ENCODE peak calls at places on chromosomes 2 and 18, in five cellular contexts. Z, T, U, V and X are unnamed samples.

GRCh38 chr2:159202568-159203071 is 83.9 kb downstream of the WDSUB1 start:
- ATAC-seq in Z (peak), T (no peak), U (peak), V (peak), X (no peak)

GRCh38 chr2:47033102-47033880 is 117.7 kb upstream of the MCFD2 start:
- ATAC-seq in Z (no peak), T (no peak), U (no peak), V (no peak), X (no peak)

GRCh38 chr18:57909620-57910019 is 106.5 kb upstream of the ATP8B1 start:
- ATAC-seq in Z (peak), T (no peak), U (peak), V (no peak), X (no peak)

GRCh38 chr2:144324446-144325045 is 195.4 kb downstream of the ZEB2 start:
- ATAC-seq in Z (peak), T (peak), U (no peak), V (no peak), X (peak)

GRCh38 chr2:1081411-1082225 is 131.0 kb downstream of the SNTG2 start:
- ATAC-seq in Z (peak), T (no peak), U (peak), V (peak), X (no peak)

GRCh38 chr2:104965900-104966299 is 72.0 kb upstream of the MRPS9 start:
- ATAC-seq in Z (no peak), T (no peak), U (no peak), V (no peak), X (no peak)

GRCh38 chr18:31058897-31059296 is 16.4 kb upstream of the DSC3 start:
- ATAC-seq in Z (no peak), T (no peak), U (no peak), V (no peak), X (no peak)

GRCh38 chr2:29839306-29839705 is 82.1 kb downstream of the ALK start:
- ATAC-seq in Z (no peak), T (no peak), U (no peak), V (no peak), X (no peak)

GRCh38 chr2:237765875-237766274 is 32.7 kb upstream of the RBM44 start:
- ATAC-seq in Z (no peak), T (no peak), U (no peak), V (peak), X (no peak)

GRCh38 chr2:195382186-195382585 is 274.8 kb upstream of the SLC39A10 start:
- ATAC-seq in Z (peak), T (peak), U (no peak), V (no peak), X (no peak)

GRCh38 chr2:179211355-179211754 is 53.3 kb downstream of the SESTD1 start:
- ATAC-seq in Z (no peak), T (no peak), U (no peak), V (no peak), X (no peak)

GRCh38 chr2:15965564-15966019 is 25.2 kb downstream of the MYCN start:
- ATAC-seq in Z (no peak), T (peak), U (no peak), V (no peak), X (peak)

GRCh38 chr2:86768189-86768949 is 22.3 kb downstream of the CD8A start:
- ATAC-seq in Z (no peak), T (no peak), U (peak), V (no peak), X (no peak)

GRCh38 chr2:108271691-108272253 is 16.9 kb upstream of the SULT1C2 start:
- ATAC-seq in Z (peak), T (no peak), U (peak), V (no peak), X (no peak)

GRCh38 chr2:129565710-129566109 is 413.8 kb upstream of the RAB6C start:
- ATAC-seq in Z (no peak), T (no peak), U (no peak), V (no peak), X (no peak)

GRCh38 chr2:160583823-160584537 is 90.4 kb upstream of the RBMS1 start:
- ATAC-seq in Z (no peak), T (no peak), U (peak), V (no peak), X (no peak)

GRCh38 chr2:96202152-96202856 is 6.3 kb downstream of the STARD7 start:
- ATAC-seq in Z (no peak), T (no peak), U (no peak), V (peak), X (no peak)

GRCh38 chr2:176643711-176644110 is 374.5 kb downstream of the MTX2 start:
- ATAC-seq in Z (no peak), T (no peak), U (no peak), V (no peak), X (no peak)

GRCh38 chr2:206488623-206489022 is 45.3 kb downstream of the ADAM23 start:
- ATAC-seq in Z (no peak), T (peak), U (no peak), V (no peak), X (no peak)

GRCh38 chr2:159506179-159506578 is 110.2 kb downstream of the BAZ2B start:
- ATAC-seq in Z (no peak), T (no peak), U (no peak), V (no peak), X (no peak)

GRCh38 chr2:20584045-20584636 is 66.8 kb downstream of the HS1BP3 start:
- ATAC-seq in Z (no peak), T (no peak), U (no peak), V (peak), X (no peak)

GRCh38 chr2:9358846-9359245 is 64.5 kb downstream of the ITGB1BP1 start:
- ATAC-seq in Z (no peak), T (no peak), U (no peak), V (no peak), X (no peak)

GRCh38 chr2:211228559-211228958 is 672.2 kb downstream of the CPS1 start:
- ATAC-seq in Z (no peak), T (no peak), U (no peak), V (peak), X (no peak)

GRCh38 chr2:19532797-19533196 is 174.4 kb upstream of the OSR1 start:
- ATAC-seq in Z (no peak), T (no peak), U (no peak), V (no peak), X (no peak)

GRCh38 chr2:225501022-225501421 is 101.5 kb downstream of the NYAP2 start:
- ATAC-seq in Z (no peak), T (no peak), U (no peak), V (peak), X (no peak)

GRCh38 chr2:121634354-121635307 is 14.6 kb downstream of the CLASP1 start:
- ATAC-seq in Z (no peak), T (peak), U (no peak), V (peak), X (no peak)

GRCh38 chr2:170585067-170585466 is 130.1 kb upstream of the SP5 start:
- ATAC-seq in Z (no peak), T (no peak), U (no peak), V (no peak), X (no peak)

GRCh38 chr2:201880620-201881381 is 74.5 kb downstream of the CDK15 start:
- ATAC-seq in Z (no peak), T (no peak), U (peak), V (peak), X (no peak)

GRCh38 chr2:164068063-164068462 is 332.3 kb upstream of the FIGN start:
- ATAC-seq in Z (no peak), T (no peak), U (no peak), V (no peak), X (no peak)

GRCh38 chr2:8457092-8457481 is 224.8 kb upstream of the ID2 start:
- ATAC-seq in Z (peak), T (peak), U (no peak), V (peak), X (peak)

GRCh38 chr2:31764169-31764568 is 183.4 kb upstream of the SRD5A2 start:
- ATAC-seq in Z (no peak), T (no peak), U (no peak), V (no peak), X (no peak)

GRCh38 chr2:215396595-215397313 is 39.1 kb downstream of the FN1 start:
- ATAC-seq in Z (no peak), T (no peak), U (peak), V (peak), X (no peak)

GRCh38 chr2:75003773-75004172 is 45.3 kb downstream of the POLE4 start:
- ATAC-seq in Z (no peak), T (no peak), U (no peak), V (no peak), X (no peak)

GRCh38 chr18:62717059-62717849 is 1.9 kb downstream of the PHLPP1 start:
- ATAC-seq in Z (peak), T (peak), U (no peak), V (no peak), X (no peak)

GRCh38 chr2:21372654-21373053 is 248.9 kb downstream of the TDRD15 start:
- ATAC-seq in Z (no peak), T (no peak), U (no peak), V (peak), X (no peak)

GRCh38 chr2:176852667-176853066 is 359.9 kb upstream of the HNRNPA3 start:
- ATAC-seq in Z (peak), T (peak), U (no peak), V (no peak), X (no peak)

GRCh38 chr2:172533687-172534086 is 22.2 kb upstream of the PDK1 start:
- ATAC-seq in Z (no peak), T (no peak), U (no peak), V (no peak), X (no peak)

GRCh38 chr2:111884592-111884964 is 585 bp upstream of the ANAPC1 start:
- ATAC-seq in Z (peak), T (peak), U (no peak), V (peak), X (peak)

GRCh38 chr2:2056531-2056930 is 274.5 kb downstream of the MYT1L start:
- ATAC-seq in Z (no peak), T (no peak), U (no peak), V (no peak), X (no peak)

GRCh38 chr18:22538463-22538862 is 120.7 kb upstream of the CTAGE1 start:
- ATAC-seq in Z (no peak), T (no peak), U (peak), V (no peak), X (no peak)